ENCODE peak calls at places on chromosomes 2 and 18, in four cellular contexts. P, R, T and I are unnamed samples.

GRCh38 chr18:31596081-31596872 is 4.6 kb downstream of the TTR start:
- DNase-seq in P (no peak), R (no peak), T (no peak), I (no peak)

GRCh38 chr2:191061381-191061982 is 47.5 kb upstream of the STAT1 start:
- DNase-seq in R (no peak), P (no peak), T (no peak), I (no peak)

GRCh38 chr2:1717129-1717528 is 27.2 kb downstream of the PXDN start:
- DNase-seq in R (no peak), P (no peak), T (no peak), I (peak; percentile 42)

GRCh38 chr2:152304845-152305244 is 30.1 kb upstream of the FMNL2 start:
- DNase-seq in P (no peak), R (no peak), T (no peak), I (no peak)

GRCh38 chr18:13006731-13007550 is 15.8 kb downstream of the CEP192 start:
- DNase-seq in T (no peak), P (no peak), R (no peak), I (no peak)

GRCh38 chr2:207876834-207877535 is 107.3 kb upstream of the FZD5 start:
- DNase-seq in R (no peak), P (no peak), T (no peak), I (no peak)

GRCh38 chr18:62732631-62733030 is 17.3 kb downstream of the PHLPP1 start:
- DNase-seq in R (no peak), P (no peak), T (no peak), I (no peak)

GRCh38 chr18:24187689-24188088 is 48.8 kb downstream of the CABYR start:
- DNase-seq in P (no peak), T (no peak), R (no peak), I (no peak)

GRCh38 chr2:46259782-46260178 is 37.4 kb upstream of the EPAS1 start:
- DNase-seq in T (no peak), P (no peak), R (no peak), I (no peak)

GRCh38 chr2:23905155-23905554 is 21.8 kb downstream of the ATAD2B start:
- DNase-seq in T (no peak), P (no peak), R (no peak), I (no peak)

GRCh38 chr2:216664593-216665034 is 30.7 kb downstream of the IGFBP5 start:
- DNase-seq in R (peak; percentile 32), T (no peak), P (no peak), I (peak; percentile 67)

GRCh38 chr2:73255907-73256617 is 22.0 kb downstream of the CCT7 start:
- DNase-seq in P (no peak), T (no peak), R (no peak), I (peak; percentile 35)

GRCh38 chr18:79502785-79503184 is 107.1 kb downstream of the NFATC1 start:
- DNase-seq in P (no peak), T (no peak), R (no peak), I (no peak)

GRCh38 chr2:118231759-118232158 is 143.5 kb downstream of the INSIG2 start:
- DNase-seq in P (no peak), R (no peak), T (no peak), I (no peak)

GRCh38 chr18:48794251-48794970 is 156.4 kb downstream of the SMAD7 start:
- DNase-seq in R (peak; percentile 35), T (no peak), P (no peak), I (peak; percentile 34)

GRCh38 chr18:48792141-48792540 is 158.6 kb downstream of the SMAD7 start:
- DNase-seq in R (peak; percentile 20), T (no peak), P (no peak), I (peak; percentile 17)

GRCh38 chr18:48791636-48792105 is 159.1 kb downstream of the SMAD7 start:
- DNase-seq in P (no peak), T (no peak), R (no peak), I (peak; percentile 23)

GRCh38 chr18:48790869-48791635 is 159.7 kb downstream of the SMAD7 start:
- DNase-seq in T (no peak), P (no peak), R (peak; percentile 39), I (peak; percentile 37)

GRCh38 chr18:48792611-48793368 is 158.0 kb downstream of the SMAD7 start:
- DNase-seq in R (no peak), T (no peak), P (no peak), I (peak; percentile 25)
- H3K27ac ChIP-seq in R (no peak overlapping the region), T (no peak overlapping the region), P (no peak overlapping the region), I (no peak overlapping the region)

DNA sequence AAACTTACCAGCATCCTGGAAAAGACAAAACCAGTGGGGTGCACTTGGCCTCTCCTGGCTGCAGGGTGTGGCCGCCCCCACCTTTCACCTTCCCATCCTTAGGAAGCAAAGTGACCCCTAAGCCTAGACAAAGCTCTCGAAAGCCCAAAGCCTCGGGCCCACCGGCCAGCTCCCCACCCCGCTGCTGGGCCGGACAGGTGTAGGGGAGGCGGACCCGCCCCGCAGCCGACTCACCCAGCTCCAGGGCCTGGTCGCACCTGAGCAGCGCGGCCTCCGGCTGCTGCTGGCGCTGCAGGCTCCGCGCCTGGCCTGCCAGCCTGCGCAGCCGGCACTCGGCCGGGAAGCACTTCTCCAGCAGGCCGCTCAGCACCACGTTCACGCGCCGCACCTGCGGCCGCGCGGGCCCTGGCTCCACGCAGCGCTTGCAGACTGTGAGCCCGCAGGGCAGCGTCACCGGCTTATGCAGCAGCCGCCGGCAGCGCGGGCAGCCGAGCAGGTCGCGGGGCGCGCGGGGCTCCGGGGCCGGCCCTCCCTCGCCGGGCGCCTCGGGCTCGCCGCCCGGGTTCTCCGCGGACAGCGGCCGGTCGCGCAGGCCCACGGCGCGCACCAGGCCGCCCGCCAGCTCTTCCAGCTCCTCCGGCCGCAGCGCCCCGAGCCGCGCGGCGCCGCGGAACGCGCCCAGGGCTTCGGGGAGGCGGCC is 970 bp downstream of the LONRF2 start:
- DNase-seq in R (no peak), P (no peak), T (no peak), I (peak; percentile 89)
- H3K27me3 ChIP-seq in R (no peaks in the 10 kb centered on the region), P (no peaks in the 10 kb centered on the region), T (peaks cover 21% of the 10 kb centered on the region), I (peaks cover 61% of the 10 kb centered on the region)

DNA sequence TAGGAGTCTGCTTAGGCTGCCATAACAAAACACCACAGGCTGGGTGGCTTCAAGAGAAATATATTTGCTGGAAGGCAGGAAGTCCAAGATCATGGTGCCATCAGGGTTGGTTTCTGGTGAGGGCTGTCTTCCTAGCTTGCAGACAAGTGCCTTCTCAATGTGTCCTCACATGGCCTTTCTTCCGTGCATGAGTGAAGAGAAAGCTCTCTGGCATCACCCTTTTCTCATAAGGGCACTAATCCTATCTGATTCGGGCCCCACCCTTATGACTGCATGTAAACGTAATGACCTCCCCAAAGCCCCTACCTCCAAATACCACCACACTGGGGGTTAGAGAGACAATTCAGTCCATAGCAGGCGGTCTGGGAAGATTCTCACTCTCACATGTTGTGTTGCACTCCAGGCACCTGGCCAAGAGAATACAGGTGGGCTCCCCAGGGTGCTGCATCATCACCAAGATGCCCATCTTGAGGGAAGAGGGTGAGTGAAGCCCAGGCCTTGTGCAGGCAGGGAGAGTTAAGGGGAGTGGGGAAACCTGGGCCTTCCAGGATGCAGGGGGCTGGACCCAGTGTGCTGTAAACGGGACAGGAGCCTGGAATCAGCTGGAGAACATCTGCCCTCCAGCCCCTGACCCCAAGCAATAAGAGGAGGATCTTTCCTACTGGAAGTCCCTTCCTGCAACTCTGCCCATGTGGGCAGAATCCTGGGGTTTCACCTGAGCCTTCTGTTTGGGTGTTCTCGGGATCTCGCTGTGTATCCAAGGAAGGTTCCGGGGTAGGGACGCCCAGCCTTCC is 10.2 kb downstream of the CATIP start:
- DNase-seq in T (no peak), P (no peak), R (peak; percentile 47), I (no peak)
- H3K27ac ChIP-seq in T (peak overlapping the region; percentile 83), P (no peak overlapping the region), R (peak overlapping the region; percentile 66), I (no peak overlapping the region)

GRCh38 chr2:170711774-170712652 is 3.1 kb upstream of the SP5 start:
- DNase-seq in P (no peak), T (peak; percentile 17), R (no peak), I (peak; percentile 96)

GRCh38 chr2:170712653-170713279 is 2.4 kb upstream of the SP5 start:
- DNase-seq in P (no peak), R (no peak), T (no peak), I (peak; percentile 79)

GRCh38 chr2:170714156-170715061 is 728 bp upstream of the SP5 start:
- DNase-seq in R (no peak), P (peak; percentile 45), T (peak; percentile 51), I (peak; percentile 86)

GRCh38 chr2:170715062-170715931 is at the start of gene SP5:
- DNase-seq in R (peak; percentile 50), P (peak; percentile 65), T (peak; percentile 65), I (peak; percentile 97)

DNA sequence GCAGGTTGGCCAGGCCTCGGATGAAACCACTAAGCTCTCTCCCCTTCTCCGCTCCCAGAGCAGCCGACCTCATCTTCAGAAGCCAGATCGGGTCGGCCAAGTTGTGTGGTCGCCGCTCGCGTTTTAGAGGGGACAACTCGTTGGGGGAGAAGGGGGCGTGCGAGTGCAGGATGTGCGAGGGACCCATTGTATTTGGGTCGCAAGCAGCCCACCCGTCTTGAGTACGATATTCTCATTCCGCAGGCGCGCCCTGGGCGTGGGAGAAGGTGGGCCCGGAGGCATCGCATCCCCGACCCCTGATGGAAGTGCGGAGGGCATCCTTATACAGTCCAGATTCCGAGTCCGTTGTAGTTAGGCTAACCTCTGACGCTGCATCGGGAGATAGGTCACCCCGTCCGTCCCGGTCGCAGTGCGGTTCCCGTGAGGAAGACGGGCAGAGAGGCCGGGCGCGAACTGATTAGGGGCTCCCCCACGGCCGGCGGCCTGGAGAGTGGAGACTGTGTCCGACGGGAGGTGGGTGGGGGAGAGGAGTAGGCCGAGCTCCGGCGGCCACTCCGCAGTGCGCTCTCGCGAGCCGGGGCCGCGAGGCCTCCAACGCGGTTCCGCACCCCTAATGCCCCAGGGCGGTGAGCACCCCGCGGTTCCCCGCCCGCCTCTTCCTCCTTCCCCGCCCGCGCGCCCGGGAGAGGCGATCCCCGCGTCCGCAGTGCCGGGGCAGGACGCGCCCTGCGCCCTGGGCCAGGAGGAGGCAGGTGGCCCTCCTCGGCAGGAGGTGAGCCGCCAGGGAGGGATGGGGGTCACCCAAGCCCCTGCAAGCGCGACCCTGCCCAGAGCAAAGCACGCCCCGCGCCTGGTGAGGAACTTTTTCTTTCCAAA is 1.6 kb upstream of the SP5 start:
- DNase-seq in R (no peak), P (no peak), T (peak; percentile 20), I (peak; percentile 81)
- H3K27me3 ChIP-seq in R (no peaks in the 10 kb centered on the region), P (peaks cover 11% of the 10 kb centered on the region), T (peaks cover 59% of the 10 kb centered on the region), I (peaks cover 44% of the 10 kb centered on the region)

GRCh38 chr2:105103481-105103880 is 65.6 kb downstream of the MRPS9 start:
- DNase-seq in T (no peak), R (no peak), P (no peak), I (no peak)

GRCh38 chr2:105102963-105103421 is 65.1 kb downstream of the MRPS9 start:
- DNase-seq in T (no peak), R (no peak), P (no peak), I (peak; percentile 97)

GRCh38 chr2:105104208-105104731 is 66.4 kb downstream of the MRPS9 start:
- DNase-seq in P (no peak), R (no peak), T (no peak), I (no peak)

GRCh38 chr2:105100064-105100840 is 62.4 kb downstream of the MRPS9 start:
- DNase-seq in T (no peak), P (peak; percentile 85), R (no peak), I (no peak)

DNA sequence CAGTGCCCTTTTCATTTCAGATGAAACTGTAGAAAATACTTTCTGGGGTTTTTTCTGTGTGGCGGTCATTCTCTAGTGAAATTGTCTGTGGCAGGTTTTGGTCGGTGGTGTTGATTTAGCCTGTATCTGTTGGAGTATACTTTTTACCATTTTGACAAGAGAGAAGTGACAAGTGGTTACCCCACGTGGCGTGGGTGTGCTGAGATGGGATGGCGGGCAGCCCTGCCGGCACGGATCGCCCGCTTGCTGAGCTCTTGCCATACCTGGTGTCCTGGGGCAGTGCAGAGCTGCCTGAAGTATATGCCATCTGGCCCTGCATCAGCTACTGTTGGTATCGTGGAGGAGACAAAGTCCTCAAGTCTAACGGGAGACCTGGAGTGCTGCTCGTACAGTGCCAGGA is 64.1 kb downstream of the MRPS9 start:
- DNase-seq in R (no peak), T (no peak), P (no peak), I (no peak)
- H3K27ac ChIP-seq in R (no peak overlapping the region), T (no peak overlapping the region), P (no peak overlapping the region), I (no peak overlapping the region)